ENCODE peak calls at places on chromosome 5, in four cellular contexts. One of them, this sample, is unnamed.

GRCh38 chr5:179170606-179171005 is 110.4 kb downstream of the ZNF354C start:
- DNase-seq in astrocyte: no peak
- DNase-seq in left ventricle myocardium inferior: no peak
- DNase-seq in ovary: no peak
- DNase-seq in this sample: peak; percentile 11

GRCh38 chr5:153782589-153783238 is 256.0 kb downstream of the FAM114A2 start:
- DNase-seq in ovary: no peak
- DNase-seq in left ventricle myocardium inferior: no peak
- DNase-seq in astrocyte: peak; percentile 72
- DNase-seq in this sample: no peak

GRCh38 chr5:181054871-181055494 is 14.9 kb downstream of the BTNL9 start:
- DNase-seq in astrocyte: no peak
- DNase-seq in left ventricle myocardium inferior: no peak
- DNase-seq in ovary: no peak
- DNase-seq in this sample: no peak

GRCh38 chr5:81629986-81630385 is 120.9 kb downstream of the SSBP2 start:
- DNase-seq in ovary: no peak
- DNase-seq in left ventricle myocardium inferior: no peak
- DNase-seq in astrocyte: no peak
- DNase-seq in this sample: no peak

GRCh38 chr5:154390096-154390495 is 55.7 kb upstream of the SAP30L start:
- DNase-seq in left ventricle myocardium inferior: no peak
- DNase-seq in astrocyte: peak; percentile 79
- DNase-seq in ovary: no peak
- DNase-seq in this sample: no peak

GRCh38 chr5:40909233-40909632 is at the start of gene C7:
- DNase-seq in left ventricle myocardium inferior: no peak
- DNase-seq in astrocyte: no peak
- DNase-seq in ovary: no peak
- DNase-seq in this sample: no peak

GRCh38 chr5:168808217-168808616 is 229.0 kb upstream of the PANK3 start:
- DNase-seq in ovary: no peak
- DNase-seq in left ventricle myocardium inferior: no peak
- DNase-seq in astrocyte: peak; percentile 11
- DNase-seq in this sample: no peak

GRCh38 chr5:168612123-168612522 is 33.0 kb upstream of the PANK3 start:
- DNase-seq in ovary: no peak
- DNase-seq in left ventricle myocardium inferior: no peak
- DNase-seq in astrocyte: peak; percentile 45
- DNase-seq in this sample: no peak

GRCh38 chr5:173604141-173604540 is 12.3 kb downstream of the BOD1 start:
- DNase-seq in ovary: no peak
- DNase-seq in left ventricle myocardium inferior: no peak
- DNase-seq in astrocyte: no peak
- DNase-seq in this sample: no peak

GRCh38 chr5:157198277-157199058 is 17.8 kb downstream of the ITK start:
- DNase-seq in ovary: no peak
- DNase-seq in left ventricle myocardium inferior: no peak
- DNase-seq in astrocyte: no peak
- DNase-seq in this sample: no peak

GRCh38 chr5:150357326-150358260 is at the start of gene TCOF1:
- DNase-seq in astrocyte: peak; percentile 78
- DNase-seq in ovary: peak; percentile 98
- DNase-seq in left ventricle myocardium inferior: peak; percentile 96
- DNase-seq in this sample: peak; percentile 98
- TF ChIP-seq CTCF in astrocyte: no peak
- TF ChIP-seq CTCF in ovary: no peak
- TF ChIP-seq CTCF in left ventricle myocardium inferior: no peak
- TF ChIP-seq CTCF in this sample: no peak

DNA sequence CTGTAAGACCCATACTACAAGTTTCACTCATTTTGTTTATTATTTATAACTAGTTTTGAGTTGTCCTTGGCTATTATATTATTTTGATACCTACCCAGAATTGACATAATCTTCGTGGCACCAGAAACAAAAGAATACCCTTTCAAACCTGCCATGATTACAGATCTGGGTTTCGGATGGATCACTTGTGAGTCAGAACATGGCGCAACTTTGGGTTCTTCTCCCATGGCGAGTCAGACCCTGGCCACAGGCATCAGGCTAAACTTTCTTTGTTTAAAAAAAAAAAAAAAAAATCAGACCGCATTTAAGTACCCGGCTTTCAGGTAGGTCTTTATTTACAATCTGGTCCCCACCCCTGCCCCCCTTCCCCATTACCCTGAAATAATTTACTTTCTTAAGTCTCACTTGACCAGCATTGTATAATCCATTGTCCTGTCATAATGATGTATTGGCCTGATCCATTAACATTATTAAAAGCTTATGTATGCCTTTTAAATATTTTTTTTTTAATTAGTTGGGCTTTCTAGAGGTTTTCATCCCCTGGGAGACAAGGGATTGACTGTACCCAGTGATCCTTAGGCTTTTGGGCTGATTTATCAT is 43.9 kb downstream of the F2RL2 start:
- DNase-seq in left ventricle myocardium inferior: no peak
- DNase-seq in astrocyte: peak; percentile 27
- DNase-seq in ovary: no peak
- DNase-seq in this sample: no peak
- H3K27ac ChIP-seq in left ventricle myocardium inferior: no peak overlapping the region
- H3K27ac ChIP-seq in astrocyte: no peak overlapping the region
- H3K27ac ChIP-seq in ovary: no peak overlapping the region
- H3K27ac ChIP-seq in this sample: no peak overlapping the region

DNA sequence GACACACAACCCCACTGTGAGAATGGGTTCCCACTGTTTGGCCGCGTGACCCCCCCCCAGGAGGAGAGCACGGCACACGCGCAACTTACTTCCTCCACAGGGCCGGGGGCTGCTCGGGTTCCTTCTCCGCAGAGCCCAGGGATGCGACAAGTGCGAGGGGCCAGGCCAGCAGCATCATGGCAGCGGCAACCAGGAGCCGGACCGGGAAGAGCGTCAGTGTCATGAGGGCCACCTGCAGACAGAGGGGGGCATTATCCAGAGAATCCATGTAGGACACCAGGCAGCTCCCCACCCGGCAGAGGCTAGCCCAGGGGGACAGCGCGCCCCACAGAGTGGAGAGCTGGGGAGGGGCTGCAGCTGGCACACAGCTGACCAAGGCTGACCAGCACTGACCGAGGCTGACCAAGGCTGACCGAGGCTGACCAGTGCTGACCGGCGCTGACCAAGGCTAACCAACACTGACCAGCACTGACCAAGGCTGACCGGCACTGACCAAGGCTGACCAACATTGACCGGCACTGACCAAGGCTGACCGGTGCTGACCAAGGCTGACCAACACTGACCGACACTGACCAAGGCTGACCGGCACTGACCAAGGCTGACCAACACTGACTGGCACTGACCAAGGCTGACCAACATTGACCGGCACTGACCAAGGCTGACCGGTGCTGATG is 22.3 kb downstream of the LPCAT1 start:
- DNase-seq in astrocyte: no peak
- DNase-seq in ovary: no peak
- DNase-seq in left ventricle myocardium inferior: no peak
- DNase-seq in this sample: no peak
- H3K4me1 ChIP-seq in astrocyte: no peaks in the 10 kb centered on the region
- H3K4me1 ChIP-seq in ovary: peaks cover 16% of the 10 kb centered on the region
- H3K4me1 ChIP-seq in left ventricle myocardium inferior: peaks cover 54% of the 10 kb centered on the region
- H3K4me1 ChIP-seq in this sample: peaks cover 11% of the 10 kb centered on the region

DNA sequence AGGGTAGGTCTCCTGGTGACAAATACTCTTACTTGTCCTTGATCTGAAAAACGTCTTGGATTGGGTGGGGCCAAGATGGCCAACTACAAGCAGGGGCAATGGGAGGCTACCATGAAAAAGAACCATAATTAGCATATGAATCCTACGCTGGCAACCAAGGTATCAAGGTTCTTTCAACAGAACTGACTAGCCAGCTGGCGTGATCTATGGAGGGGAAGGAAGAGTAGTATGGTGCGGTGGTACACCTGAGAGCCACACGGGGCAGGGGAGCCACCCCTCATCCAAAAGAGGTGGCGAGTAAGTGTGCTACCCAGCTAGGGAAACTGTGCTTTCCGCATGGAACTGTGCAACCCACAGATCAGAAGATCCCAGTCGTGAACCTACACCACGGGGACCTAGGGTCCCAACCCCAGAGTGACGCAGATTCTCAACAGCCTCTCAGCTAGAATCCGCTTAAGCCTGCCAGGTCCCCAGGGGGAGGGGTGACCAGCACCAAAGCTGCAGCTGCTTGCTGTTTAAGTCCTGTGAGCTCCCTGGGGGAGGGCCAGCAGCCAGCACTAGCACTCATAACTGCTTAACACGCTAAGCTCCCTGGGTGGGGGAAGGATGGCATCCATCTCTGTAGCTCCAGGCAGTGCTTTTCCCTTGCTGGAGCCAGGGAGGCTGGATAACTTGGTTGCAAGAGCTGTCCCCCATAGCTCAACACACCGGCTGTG is 334.8 kb downstream of the FBXL17 start:
- DNase-seq in astrocyte: no peak
- DNase-seq in ovary: no peak
- DNase-seq in left ventricle myocardium inferior: no peak
- DNase-seq in this sample: no peak
- TF ChIP-seq CTCF in astrocyte: no peak
- TF ChIP-seq CTCF in ovary: no peak
- TF ChIP-seq CTCF in left ventricle myocardium inferior: no peak
- TF ChIP-seq CTCF in this sample: no peak

DNA sequence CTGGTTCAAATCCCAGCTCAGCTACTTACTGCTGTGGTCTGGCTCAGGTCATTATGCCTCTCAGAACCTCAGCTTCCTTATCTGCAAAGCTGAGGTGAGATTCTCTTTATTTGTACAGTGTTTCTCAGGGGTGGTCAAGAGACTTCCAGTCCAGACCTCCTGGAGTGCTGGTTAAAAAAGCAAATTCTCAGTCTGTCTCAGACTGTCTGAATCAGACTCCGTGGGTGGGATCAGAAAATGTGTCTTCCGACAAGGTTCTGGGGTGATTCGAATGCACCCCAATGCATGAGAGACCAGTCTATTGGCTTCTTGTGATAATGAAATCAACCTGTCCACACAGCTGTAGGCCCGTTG is 137.7 kb upstream of the SMIM23 start:
- DNase-seq in left ventricle myocardium inferior: no peak
- DNase-seq in ovary: no peak
- DNase-seq in astrocyte: peak; percentile 64
- DNase-seq in this sample: no peak
- H3K27ac ChIP-seq in left ventricle myocardium inferior: peak overlapping the region; percentile 72
- H3K27ac ChIP-seq in ovary: no peak overlapping the region
- H3K27ac ChIP-seq in astrocyte: peak overlapping the region; percentile 55
- H3K27ac ChIP-seq in this sample: peak overlapping the region; percentile 18

DNA sequence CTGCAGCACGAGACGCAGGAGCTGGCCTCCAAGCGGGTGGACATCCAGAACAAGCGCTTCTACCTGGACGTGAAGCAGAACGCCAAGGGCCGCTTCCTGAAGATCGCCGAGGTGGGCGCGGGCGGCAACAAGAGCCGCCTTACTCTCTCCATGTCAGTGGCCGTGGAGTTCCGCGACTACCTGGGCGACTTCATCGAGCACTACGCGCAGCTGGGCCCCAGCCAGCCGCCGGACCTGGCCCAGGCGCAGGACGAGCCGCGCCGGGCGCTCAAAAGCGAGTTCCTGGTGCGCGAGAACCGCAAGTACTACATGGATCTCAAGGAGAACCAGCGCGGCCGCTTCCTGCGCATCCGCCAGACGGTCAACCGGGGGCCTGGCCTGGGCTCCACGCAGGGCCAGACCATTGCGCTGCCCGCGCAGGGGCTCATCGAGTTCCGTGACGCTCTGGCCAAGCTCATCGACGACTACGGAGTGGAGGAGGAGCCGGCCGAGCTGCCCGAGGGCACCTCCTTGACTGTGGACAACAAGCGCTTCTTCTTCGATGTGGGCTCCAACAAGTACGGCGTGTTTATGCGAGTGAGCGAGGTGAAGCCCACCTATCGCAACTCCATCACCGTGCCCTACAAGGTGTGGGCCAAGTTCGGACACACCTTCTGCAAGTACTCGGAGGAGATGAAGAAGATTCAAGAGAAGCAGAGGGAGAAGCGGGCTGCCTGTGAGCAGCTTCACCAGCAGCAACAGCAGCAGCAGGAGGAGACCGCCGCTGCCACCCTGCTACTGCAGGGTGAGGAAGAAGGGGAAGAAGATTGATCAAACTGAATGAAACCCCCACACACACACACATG is 654 bp downstream of the PURA start:
- DNase-seq in left ventricle myocardium inferior: peak; percentile 66
- DNase-seq in ovary: peak; percentile 81
- DNase-seq in astrocyte: peak; percentile 49
- DNase-seq in this sample: peak; percentile 79
- H3K4me1 ChIP-seq in left ventricle myocardium inferior: peaks cover 84% of the 10 kb centered on the region
- H3K4me1 ChIP-seq in ovary: peaks cover 19% of the 10 kb centered on the region
- H3K4me1 ChIP-seq in astrocyte: peaks cover 20% of the 10 kb centered on the region
- H3K4me1 ChIP-seq in this sample: peaks cover 78% of the 10 kb centered on the region

DNA sequence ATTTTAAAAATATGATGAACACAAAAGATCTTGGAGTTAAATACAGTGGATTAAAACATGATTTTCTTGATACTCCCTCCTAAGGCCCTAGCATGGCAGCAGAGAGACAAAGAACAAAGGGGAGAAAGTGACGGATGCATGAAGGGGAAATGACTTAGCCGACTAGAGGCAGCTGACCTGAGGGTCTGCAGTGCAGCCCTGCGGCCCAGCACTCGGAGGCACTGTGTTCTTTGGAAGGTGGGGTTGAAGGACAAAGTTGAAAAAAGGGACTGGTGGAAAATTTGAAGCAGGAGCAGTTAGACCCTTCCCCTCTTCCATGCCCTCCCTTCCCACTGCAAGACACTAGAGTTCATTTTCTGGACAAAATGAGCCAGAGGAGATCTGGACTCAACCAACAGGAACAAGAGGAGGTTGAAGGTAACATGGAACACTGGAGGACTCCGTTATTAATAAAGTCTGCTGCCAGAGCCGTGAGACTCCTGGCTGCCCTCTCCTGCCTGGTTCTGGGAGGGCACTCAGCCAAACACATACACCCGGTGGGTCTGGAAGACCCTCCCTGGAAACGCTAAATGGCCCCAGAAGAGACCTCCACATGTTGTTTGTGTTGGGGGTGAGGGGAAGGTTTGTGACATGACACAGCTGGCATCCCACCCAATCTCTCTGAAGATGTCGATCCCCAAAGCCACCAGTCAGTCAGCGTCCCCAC is 98.1 kb downstream of the JMY start:
- DNase-seq in left ventricle myocardium inferior: no peak
- DNase-seq in ovary: no peak
- DNase-seq in astrocyte: no peak
- DNase-seq in this sample: no peak
- TF ChIP-seq CTCF in left ventricle myocardium inferior: no peak
- TF ChIP-seq CTCF in ovary: no peak
- TF ChIP-seq CTCF in astrocyte: no peak
- TF ChIP-seq CTCF in this sample: no peak